ENCODE peak calls at places on chromosome 18, in seven cellular contexts. A is HCT116; Q is keratinocyte; I is dorsolateral prefrontal cortex; F is CD8-positive, alpha-beta T cell; Z is Peyer's patch; Y is upper lobe of right lung. B is an unnamed sample.

GRCh38 chr18:77095356-77096030 is 37.1 kb downstream of the MBP start:
- DNase-seq in A (no peak), Q (no peak), I (no peak), F (no peak), Z (no peak), Y (no peak), B (no peak)

GRCh38 chr18:48408727-48409590 is at the start of gene ZBTB7C:
- DNase-seq in A (no peak), Q (no peak), I (peak), F (no peak), Z (peak), Y (peak), B (no peak)

GRCh38 chr18:68742206-68742605 is 27.3 kb upstream of the TMX3 start:
- DNase-seq in A (no peak), Q (no peak), I (no peak), F (no peak), Z (no peak), Y (no peak), B (no peak)

GRCh38 chr18:78295271-78295670 is 684.3 kb upstream of the SALL3 start:
- DNase-seq in A (no peak), Q (no peak), I (no peak), F (no peak), Z (no peak), Y (no peak), B (no peak)

GRCh38 chr18:75321431-75321830 is 106.1 kb downstream of the SMIM21 start:
- DNase-seq in A (no peak), Q (no peak), I (no peak), F (no peak), Z (no peak), Y (no peak), B (no peak)

GRCh38 chr18:2805970-2806943 is 40.5 kb upstream of the EMILIN2 start:
- DNase-seq in A (no peak), Q (no peak), I (no peak), F (no peak), Z (no peak), Y (no peak), B (no peak)

GRCh38 chr18:2480536-2480935 is 90.8 kb downstream of the METTL4 start:
- DNase-seq in A (no peak), Q (no peak), I (no peak), F (no peak), Z (no peak), Y (no peak), B (no peak)

GRCh38 chr18:39990540-39990939 is 1964.5 kb upstream of the PIK3C3 start:
- DNase-seq in A (no peak), Q (no peak), I (no peak), F (no peak), Z (no peak), Y (no peak), B (no peak)

GRCh38 chr18:56545539-56545938 is 92.9 kb downstream of the TXNL1 start:
- DNase-seq in A (no peak), Q (no peak), I (no peak), F (no peak), Z (no peak), Y (no peak), B (no peak)

GRCh38 chr18:59546164-59546563 is 151.1 kb downstream of the CCBE1 start:
- DNase-seq in A (no peak), Q (peak), I (no peak), F (no peak), Z (no peak), Y (no peak), B (no peak)

DNA sequence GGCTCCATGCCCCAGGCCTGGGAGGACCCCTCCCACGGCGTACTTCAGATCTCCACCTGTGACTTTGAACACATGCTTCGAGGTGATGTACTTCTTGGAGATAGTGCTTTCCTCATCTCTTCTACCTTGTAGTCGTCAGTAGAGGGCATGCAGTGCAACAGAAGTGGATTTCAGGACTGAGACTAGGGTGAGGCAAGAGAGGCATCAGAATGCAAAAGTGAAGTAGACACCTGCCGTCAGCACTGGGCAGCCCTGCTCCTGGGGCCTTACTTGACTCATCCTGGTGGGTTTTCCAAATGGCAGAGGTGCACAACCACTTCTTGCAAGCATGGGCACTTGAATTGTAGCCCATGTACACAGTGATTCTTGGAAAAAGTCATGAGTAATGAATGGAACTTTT is 258.8 kb downstream of the NEDD4L start:
- DNase-seq in A (no peak), Q (no peak), I (no peak), F (no peak), Z (no peak), Y (no peak), B (no peak)
- TF ChIP-seq CTCF in A (no peak), Q (no peak), I (no peak), F (no peak), Z (no peak), Y (no peak), B (no peak)

DNA sequence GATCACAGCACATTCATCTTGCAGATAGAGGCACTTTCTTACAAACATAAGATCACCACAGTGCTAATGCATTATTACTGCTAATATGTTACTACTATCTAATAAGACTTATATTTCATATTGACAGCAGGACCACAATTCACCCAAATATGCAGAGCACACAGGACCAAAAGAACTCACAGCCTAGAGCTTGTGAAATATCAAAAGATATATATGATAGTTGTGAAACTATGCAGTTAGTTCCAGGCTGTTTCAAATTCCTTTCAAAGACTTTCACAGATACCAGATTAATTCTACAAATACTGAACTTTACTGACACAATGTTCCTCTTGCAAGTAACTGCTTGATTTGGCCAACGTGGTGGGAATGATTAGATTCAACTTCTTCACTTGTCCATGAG is 23.0 kb downstream of the FBXO15 start:
- DNase-seq in A (no peak), Q (no peak), I (no peak), F (no peak), Z (no peak), Y (no peak), B (no peak)
- TF ChIP-seq CTCF in A (no peak), Q (no peak), I (no peak), F (no peak), Z (no peak), Y (no peak), B (no peak)

DNA sequence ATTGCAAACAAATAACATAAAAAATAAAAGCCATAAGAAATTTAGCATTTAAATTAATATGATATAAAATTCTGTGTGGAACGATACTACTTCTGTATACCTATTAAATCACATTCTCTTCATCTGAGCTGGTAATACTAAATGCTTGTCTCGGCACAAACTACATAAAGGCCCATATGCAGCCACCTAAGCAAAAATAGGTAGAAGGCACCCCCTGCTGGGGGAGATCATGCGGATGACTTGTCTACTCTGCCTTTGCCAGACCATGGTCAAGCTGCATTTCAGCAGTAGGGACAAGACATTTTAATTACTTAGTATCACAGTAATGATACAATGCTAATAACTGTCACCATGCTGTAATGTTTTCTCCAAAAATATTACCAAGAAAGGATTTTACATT is 108.0 kb downstream of the CDH19 start:
- DNase-seq in A (no peak), Q (no peak), I (peak), F (no peak), Z (no peak), Y (peak), B (no peak)
- TF ChIP-seq CTCF in A (no peak), Q (peak), I (peak), F (no peak), Z (no peak), Y (peak), B (peak)

GRCh38 chr18:8080092-8080491 is 513.0 kb downstream of the PTPRM start:
- DNase-seq in A (no peak), Q (no peak), I (no peak), F (no peak), Z (no peak), Y (no peak), B (no peak)

GRCh38 chr18:8081267-8081666 is 514.2 kb downstream of the PTPRM start:
- DNase-seq in A (no peak), Q (no peak), I (no peak), F (no peak), Z (no peak), Y (no peak), B (no peak)

GRCh38 chr18:8088626-8089025 is 520.6 kb upstream of the RAB12 start:
- DNase-seq in A (no peak), Q (no peak), I (no peak), F (no peak), Z (no peak), Y (no peak), B (no peak)

GRCh38 chr18:8081872-8082553 is 514.9 kb downstream of the PTPRM start:
- DNase-seq in A (no peak), Q (no peak), I (no peak), F (no peak), Z (no peak), Y (no peak), B (no peak)

DNA sequence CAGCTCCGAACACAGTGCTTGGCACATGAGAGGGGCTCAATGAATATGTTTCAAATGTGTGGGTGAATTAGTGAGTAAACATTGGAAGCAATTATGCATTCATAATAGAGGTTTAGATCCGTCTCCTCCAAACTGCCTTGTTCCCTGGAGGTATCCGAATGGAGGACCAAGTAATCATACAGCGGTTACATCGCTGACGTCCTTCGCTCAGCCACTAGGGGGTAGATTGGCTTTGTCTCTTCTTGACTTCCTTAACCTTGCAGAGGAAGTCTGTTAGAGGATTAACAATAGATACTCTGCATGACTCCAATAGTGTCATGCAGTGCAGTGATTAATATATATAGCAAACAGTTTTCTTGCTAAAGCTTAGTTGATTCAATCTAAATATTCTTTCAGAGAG is 517.0 kb downstream of the PTPRM start:
- DNase-seq in A (peak), Q (peak), I (no peak), F (no peak), Z (no peak), Y (no peak), B (no peak)
- TF ChIP-seq CTCF in A (peak), Q (peak), I (peak), F (no peak), Z (no peak), Y (peak), B (peak)

B was measured in osteocyte.